ENCODE peak calls at places on chromosomes 4 and X, in ten cellular contexts. One of them, this sample, is unnamed.
A peak's percentile ranks its signal among the peaks of the same experiment; 100 is the strongest.

GRCh38 chr4:39947415-39947814 is 30.3 kb downstream of the PDS5A start:
- DNase-seq in thoracic aorta: no peak
- DNase-seq in endodermal cell: no peak
- DNase-seq in sigmoid colon: no peak
- DNase-seq in lower lobe of right lung: no peak
- DNase-seq in adrenal gland: no peak
- DNase-seq in A549: no peak
- DNase-seq in psoas muscle: no peak
- DNase-seq in right lobe of liver: no peak
- DNase-seq in CD8-positive, alpha-beta T cell: no peak
- DNase-seq in this sample: no peak

GRCh38 chr4:20313237-20314030 is 61.7 kb downstream of the SLIT2 start:
- DNase-seq in thoracic aorta: no peak
- DNase-seq in endodermal cell: peak; percentile 91
- DNase-seq in sigmoid colon: no peak
- DNase-seq in lower lobe of right lung: no peak
- DNase-seq in adrenal gland: peak; percentile 12
- DNase-seq in A549: peak; percentile 29
- DNase-seq in psoas muscle: no peak
- DNase-seq in right lobe of liver: peak; percentile 29
- DNase-seq in CD8-positive, alpha-beta T cell: no peak
- DNase-seq in this sample: no peak

GRCh38 chr4:127889903-127890302 is 9.2 kb downstream of the PLK4 start:
- DNase-seq in thoracic aorta: no peak
- DNase-seq in endodermal cell: no peak
- DNase-seq in sigmoid colon: no peak
- DNase-seq in lower lobe of right lung: no peak
- DNase-seq in adrenal gland: no peak
- DNase-seq in A549: no peak
- DNase-seq in psoas muscle: no peak
- DNase-seq in right lobe of liver: no peak
- DNase-seq in CD8-positive, alpha-beta T cell: no peak
- DNase-seq in this sample: no peak

GRCh38 chr4:100823993-100824323 is 306.1 kb upstream of the EMCN start:
- DNase-seq in thoracic aorta: no peak
- DNase-seq in endodermal cell: no peak
- DNase-seq in sigmoid colon: no peak
- DNase-seq in lower lobe of right lung: no peak
- DNase-seq in adrenal gland: no peak
- DNase-seq in A549: no peak
- DNase-seq in psoas muscle: no peak
- DNase-seq in right lobe of liver: no peak
- DNase-seq in CD8-positive, alpha-beta T cell: no peak
- DNase-seq in this sample: no peak

GRCh38 chrX:1167466-1167865 is 45.0 kb downstream of the CRLF2 start:
- DNase-seq in thoracic aorta: no peak
- DNase-seq in endodermal cell: peak; percentile 39
- DNase-seq in sigmoid colon: no peak
- DNase-seq in lower lobe of right lung: no peak
- DNase-seq in adrenal gland: no peak
- DNase-seq in A549: peak; percentile 49
- DNase-seq in psoas muscle: no peak
- DNase-seq in right lobe of liver: no peak
- DNase-seq in CD8-positive, alpha-beta T cell: no peak
- DNase-seq in this sample: no peak

GRCh38 chrX:153600032-153600373 is 1.1 kb upstream of the CCNQ start:
- DNase-seq in thoracic aorta: no peak
- DNase-seq in endodermal cell: no peak
- DNase-seq in sigmoid colon: no peak
- DNase-seq in lower lobe of right lung: no peak
- DNase-seq in adrenal gland: no peak
- DNase-seq in A549: peak; percentile 13
- DNase-seq in psoas muscle: no peak
- DNase-seq in right lobe of liver: no peak
- DNase-seq in CD8-positive, alpha-beta T cell: no peak
- DNase-seq in this sample: peak; percentile 33

GRCh38 chr4:36280555-36280954 is 861 bp upstream of the DTHD1 start:
- DNase-seq in thoracic aorta: no peak
- DNase-seq in endodermal cell: peak; percentile 64
- DNase-seq in sigmoid colon: no peak
- DNase-seq in lower lobe of right lung: no peak
- DNase-seq in adrenal gland: no peak
- DNase-seq in A549: no peak
- DNase-seq in psoas muscle: no peak
- DNase-seq in right lobe of liver: no peak
- DNase-seq in CD8-positive, alpha-beta T cell: no peak
- DNase-seq in this sample: no peak

GRCh38 chrX:36804066-36804465 is 204.1 kb upstream of the FAM47C start:
- DNase-seq in thoracic aorta: no peak
- DNase-seq in endodermal cell: no peak
- DNase-seq in sigmoid colon: no peak
- DNase-seq in lower lobe of right lung: no peak
- DNase-seq in adrenal gland: no peak
- DNase-seq in A549: no peak
- DNase-seq in psoas muscle: no peak
- DNase-seq in right lobe of liver: no peak
- DNase-seq in CD8-positive, alpha-beta T cell: no peak
- DNase-seq in this sample: no peak

GRCh38 chrX:8988456-8988855 is 45.5 kb downstream of the FAM9B start:
- DNase-seq in thoracic aorta: peak; percentile 2
- DNase-seq in endodermal cell: no peak
- DNase-seq in sigmoid colon: no peak
- DNase-seq in lower lobe of right lung: peak; percentile 39
- DNase-seq in adrenal gland: no peak
- DNase-seq in A549: peak; percentile 1
- DNase-seq in psoas muscle: no peak
- DNase-seq in right lobe of liver: peak; percentile 40
- DNase-seq in CD8-positive, alpha-beta T cell: no peak
- DNase-seq in this sample: no peak

GRCh38 chr4:67292649-67293048 is 252.7 kb downstream of the CENPC start:
- DNase-seq in thoracic aorta: no peak
- DNase-seq in endodermal cell: no peak
- DNase-seq in sigmoid colon: no peak
- DNase-seq in lower lobe of right lung: no peak
- DNase-seq in adrenal gland: no peak
- DNase-seq in A549: no peak
- DNase-seq in psoas muscle: no peak
- DNase-seq in right lobe of liver: no peak
- DNase-seq in CD8-positive, alpha-beta T cell: no peak
- DNase-seq in this sample: no peak

GRCh38 chr4:51843309-51844156 is 580 bp downstream of the DCUN1D4 start:
- DNase-seq in thoracic aorta: peak; percentile 57
- DNase-seq in endodermal cell: peak; percentile 87
- DNase-seq in sigmoid colon: peak; percentile 92
- DNase-seq in lower lobe of right lung: peak; percentile 83
- DNase-seq in adrenal gland: peak; percentile 88
- DNase-seq in A549: peak; percentile 58
- DNase-seq in psoas muscle: peak; percentile 86
- DNase-seq in right lobe of liver: peak; percentile 83
- DNase-seq in CD8-positive, alpha-beta T cell: peak; percentile 13
- DNase-seq in this sample: peak; percentile 78

GRCh38 chr4:132123870-132124623 is 1025.0 kb upstream of the PCDH10 start:
- DNase-seq in thoracic aorta: no peak
- DNase-seq in endodermal cell: peak; percentile 44
- DNase-seq in sigmoid colon: no peak
- DNase-seq in lower lobe of right lung: no peak
- DNase-seq in adrenal gland: no peak
- DNase-seq in A549: peak; percentile 1
- DNase-seq in psoas muscle: no peak
- DNase-seq in right lobe of liver: no peak
- DNase-seq in CD8-positive, alpha-beta T cell: no peak
- DNase-seq in this sample: no peak

GRCh38 chrX:80648023-80648422 is 161.7 kb downstream of the BRWD3 start:
- DNase-seq in thoracic aorta: no peak
- DNase-seq in endodermal cell: no peak
- DNase-seq in sigmoid colon: no peak
- DNase-seq in lower lobe of right lung: no peak
- DNase-seq in adrenal gland: no peak
- DNase-seq in A549: peak; percentile 22
- DNase-seq in psoas muscle: no peak
- DNase-seq in right lobe of liver: no peak
- DNase-seq in CD8-positive, alpha-beta T cell: no peak
- DNase-seq in this sample: no peak

GRCh38 chr4:10353110-10353509 is 104.1 kb downstream of the ZNF518B start:
- DNase-seq in thoracic aorta: no peak
- DNase-seq in endodermal cell: no peak
- DNase-seq in sigmoid colon: no peak
- DNase-seq in lower lobe of right lung: no peak
- DNase-seq in adrenal gland: no peak
- DNase-seq in A549: no peak
- DNase-seq in psoas muscle: no peak
- DNase-seq in right lobe of liver: no peak
- DNase-seq in CD8-positive, alpha-beta T cell: no peak
- DNase-seq in this sample: no peak

GRCh38 chr4:183765121-183765990 is 106.3 kb downstream of the TRAPPC11 start:
- DNase-seq in thoracic aorta: no peak
- DNase-seq in endodermal cell: no peak
- DNase-seq in sigmoid colon: no peak
- DNase-seq in lower lobe of right lung: no peak
- DNase-seq in adrenal gland: no peak
- DNase-seq in A549: no peak
- DNase-seq in psoas muscle: peak; percentile 54
- DNase-seq in right lobe of liver: no peak
- DNase-seq in CD8-positive, alpha-beta T cell: no peak
- DNase-seq in this sample: no peak
- H3K4me3 ChIP-seq in thoracic aorta: no peak overlapping the region
- H3K4me3 ChIP-seq in endodermal cell: no peak overlapping the region
- H3K4me3 ChIP-seq in sigmoid colon: no peak overlapping the region
- H3K4me3 ChIP-seq in lower lobe of right lung: peak overlapping the region; percentile 20
- H3K4me3 ChIP-seq in adrenal gland: no peak overlapping the region
- H3K4me3 ChIP-seq in A549: no peak overlapping the region
- H3K4me3 ChIP-seq in psoas muscle: peak overlapping the region; percentile 27
- H3K4me3 ChIP-seq in right lobe of liver: no peak overlapping the region
- H3K4me3 ChIP-seq in CD8-positive, alpha-beta T cell: no peak overlapping the region
- H3K4me3 ChIP-seq in this sample: no peak overlapping the region

DNA sequence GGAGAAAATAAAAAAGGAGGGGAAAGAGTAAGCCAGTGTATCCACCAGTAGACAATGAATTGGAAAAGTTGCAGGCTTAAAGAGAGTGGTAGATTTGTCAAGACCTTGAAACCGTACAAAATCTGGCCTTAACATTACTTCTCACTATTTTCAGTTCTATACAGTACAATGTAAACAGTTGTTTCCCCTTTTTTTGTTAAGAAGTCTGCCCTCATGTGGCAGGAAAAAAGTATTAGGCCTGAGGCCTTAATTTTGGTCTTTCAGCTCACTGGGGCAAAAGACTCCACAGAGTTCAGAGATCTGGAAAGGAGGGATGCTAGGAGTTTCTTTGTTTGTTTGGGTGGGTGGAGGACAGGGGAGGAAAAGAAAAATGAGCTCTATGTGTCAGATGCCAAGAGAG is 92.8 kb upstream of the CCDC160 start:
- DNase-seq in thoracic aorta: no peak
- DNase-seq in endodermal cell: no peak
- DNase-seq in sigmoid colon: no peak
- DNase-seq in lower lobe of right lung: no peak
- DNase-seq in adrenal gland: no peak
- DNase-seq in A549: peak; percentile 8
- DNase-seq in psoas muscle: no peak
- DNase-seq in right lobe of liver: no peak
- DNase-seq in CD8-positive, alpha-beta T cell: no peak
- DNase-seq in this sample: no peak
- TF ChIP-seq CTCF in thoracic aorta: no peak
- TF ChIP-seq CTCF in endodermal cell: peak; percentile 73
- TF ChIP-seq CTCF in sigmoid colon: no peak
- TF ChIP-seq CTCF in lower lobe of right lung: peak; percentile 12
- TF ChIP-seq CTCF in adrenal gland: no peak
- TF ChIP-seq CTCF in A549: no peak
- TF ChIP-seq CTCF in psoas muscle: no peak
- TF ChIP-seq CTCF in right lobe of liver: peak; percentile 44
- TF ChIP-seq CTCF in CD8-positive, alpha-beta T cell: no peak
- TF ChIP-seq CTCF in this sample: peak; percentile 27

DNA sequence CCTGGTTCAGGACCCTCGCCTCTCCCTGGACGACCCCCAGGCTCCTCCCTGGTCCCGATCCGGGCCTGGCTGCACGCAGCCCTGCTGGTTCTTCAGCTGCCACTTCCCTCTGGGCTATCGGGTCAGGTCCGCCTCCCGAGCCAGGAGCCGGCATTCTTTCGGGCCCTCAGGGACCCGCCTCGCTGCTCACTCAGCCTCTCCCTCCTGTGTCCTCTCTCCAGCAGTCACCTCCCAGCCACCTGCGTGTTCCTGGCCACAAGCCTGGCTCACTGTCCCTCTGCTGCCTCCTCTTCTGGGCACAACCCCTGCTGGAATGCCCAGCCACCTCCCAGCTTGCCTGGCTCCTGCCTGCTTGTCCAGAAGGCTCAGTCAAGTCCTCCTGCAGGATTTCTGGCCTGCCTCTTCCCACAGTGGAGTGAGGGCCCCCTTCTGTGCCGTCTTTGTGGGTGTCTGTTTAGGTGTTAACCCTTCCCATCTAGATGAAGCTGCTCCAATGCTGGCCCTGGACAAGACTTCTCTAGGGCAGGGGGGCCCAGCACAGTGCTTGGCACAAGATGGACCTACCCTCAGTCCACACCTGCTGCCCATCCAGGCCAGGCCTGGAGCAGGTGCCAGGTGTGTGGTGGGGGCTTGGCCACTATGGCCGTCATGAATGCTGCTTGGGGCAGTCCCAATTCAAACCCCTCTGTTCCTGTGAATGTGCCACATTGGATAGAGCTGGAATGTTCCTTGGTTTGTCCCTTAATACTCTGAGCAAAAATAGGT is 2.2 kb downstream of the WFS1 start:
- DNase-seq in thoracic aorta: no peak
- DNase-seq in endodermal cell: no peak
- DNase-seq in sigmoid colon: peak; percentile 76
- DNase-seq in lower lobe of right lung: peak; percentile 87
- DNase-seq in adrenal gland: peak; percentile 65
- DNase-seq in A549: no peak
- DNase-seq in psoas muscle: peak; percentile 60
- DNase-seq in right lobe of liver: peak; percentile 80
- DNase-seq in CD8-positive, alpha-beta T cell: no peak
- DNase-seq in this sample: no peak
- H3K4me3 ChIP-seq in thoracic aorta: peak overlapping the region; percentile 83
- H3K4me3 ChIP-seq in endodermal cell: no peak overlapping the region
- H3K4me3 ChIP-seq in sigmoid colon: peak overlapping the region; percentile 64
- H3K4me3 ChIP-seq in lower lobe of right lung: peak overlapping the region; percentile 92
- H3K4me3 ChIP-seq in adrenal gland: no peak overlapping the region
- H3K4me3 ChIP-seq in A549: no peak overlapping the region
- H3K4me3 ChIP-seq in psoas muscle: peak overlapping the region; percentile 95
- H3K4me3 ChIP-seq in right lobe of liver: no peak overlapping the region
- H3K4me3 ChIP-seq in CD8-positive, alpha-beta T cell: no peak overlapping the region
- H3K4me3 ChIP-seq in this sample: no peak overlapping the region

DNA sequence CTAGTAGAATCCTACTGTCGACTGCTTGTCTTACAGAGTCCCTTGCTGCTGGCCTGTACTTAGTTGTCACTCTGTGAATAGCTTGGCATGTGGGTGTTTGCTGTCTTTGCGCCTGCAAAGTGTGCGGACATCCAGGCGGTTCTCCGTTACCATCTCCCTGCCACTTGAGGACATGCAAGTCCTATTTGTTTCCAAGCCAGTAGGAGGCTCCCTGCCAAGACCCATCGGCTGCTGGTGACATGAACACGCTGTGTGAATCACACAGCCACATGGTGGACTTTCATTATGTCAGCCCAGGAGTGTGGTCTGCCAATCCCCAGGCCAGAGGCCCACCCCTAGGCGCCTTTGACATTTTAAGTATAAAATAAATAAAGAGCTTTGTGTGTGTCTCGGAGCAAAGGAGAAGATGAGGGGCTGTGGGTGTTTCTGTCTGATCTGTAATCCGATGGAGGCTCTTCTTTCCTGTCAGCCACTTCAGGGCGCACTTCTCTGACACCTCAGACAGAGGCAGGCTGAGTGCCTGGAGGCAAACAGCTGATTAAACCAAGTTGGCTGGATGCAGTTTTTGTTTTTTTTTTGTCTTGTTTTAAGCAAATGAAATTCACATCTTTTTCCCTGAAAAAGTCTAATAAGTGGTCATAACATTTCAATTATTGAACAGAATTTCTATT is 51.5 kb downstream of the ALPK1 start:
- DNase-seq in thoracic aorta: no peak
- DNase-seq in endodermal cell: peak; percentile 89
- DNase-seq in sigmoid colon: no peak
- DNase-seq in lower lobe of right lung: no peak
- DNase-seq in adrenal gland: peak; percentile 64
- DNase-seq in A549: peak; percentile 63
- DNase-seq in psoas muscle: peak; percentile 90
- DNase-seq in right lobe of liver: no peak
- DNase-seq in CD8-positive, alpha-beta T cell: no peak
- DNase-seq in this sample: no peak
- TF ChIP-seq CTCF in thoracic aorta: no peak
- TF ChIP-seq CTCF in endodermal cell: peak; percentile 74
- TF ChIP-seq CTCF in sigmoid colon: no peak
- TF ChIP-seq CTCF in lower lobe of right lung: no peak
- TF ChIP-seq CTCF in adrenal gland: no peak
- TF ChIP-seq CTCF in A549: no peak
- TF ChIP-seq CTCF in psoas muscle: peak; percentile 22
- TF ChIP-seq CTCF in right lobe of liver: no peak
- TF ChIP-seq CTCF in CD8-positive, alpha-beta T cell: no peak
- TF ChIP-seq CTCF in this sample: no peak